ENCODE peak calls at places on chromosomes 13 and 19, in seven cellular contexts. E is left ventricle myocardium inferior; K is thoracic aorta; P is tibial nerve; C is tibial artery; V is naive thymus-derived CD4-positive, alpha-beta T cell; S is pancreas. T is an unnamed sample. For H3K36me3, the result is how much of the 10 kb centered on the place peaks cover.

GRCh38 chr13:98487522-98487921 is 89.4 kb downstream of the STK24 start:
- DNase-seq in E (no peak), K (no peak), P (no peak), C (no peak), V (no peak), S (no peak), T (no peak)

GRCh38 chr13:74289861-74290260 is 155.7 kb upstream of the KLF12 start:
- DNase-seq in E (no peak), K (no peak), P (no peak), C (no peak), V (no peak), S (no peak), T (no peak)

GRCh38 chr19:54137913-54138776 is 583 bp downstream of the CNOT3 start:
- DNase-seq in E (no peak), K (no peak), P (no peak), C (no peak), V (no peak), S (no peak), T (no peak)

GRCh38 chr19:33444993-33445751 is 71.7 kb downstream of the CEBPG start:
- DNase-seq in E (peak), K (no peak), P (no peak), C (peak), V (no peak), S (no peak), T (no peak)

GRCh38 chr19:35644987-35645679 is 3.0 kb upstream of the COX6B1 start:
- DNase-seq in E (peak), K (peak), P (peak), C (peak), V (peak), S (peak), T (peak)

GRCh38 chr13:33550885-33551284 is 265.3 kb upstream of the STARD13 start:
- DNase-seq in E (no peak), K (no peak), P (no peak), C (no peak), V (no peak), S (no peak), T (no peak)

GRCh38 chr19:43596842-43597461 is 557 bp downstream of the ZNF576 start:
- DNase-seq in E (no peak), K (no peak), P (no peak), C (no peak), V (no peak), S (no peak), T (no peak)

GRCh38 chr13:48600374-48601364 is 53.1 kb upstream of the CYSLTR2 start:
- DNase-seq in E (no peak), K (no peak), P (no peak), C (no peak), V (no peak), S (peak), T (no peak)

GRCh38 chr13:101382086-101382485 is 34.2 kb downstream of the NALCN start:
- DNase-seq in E (no peak), K (no peak), P (no peak), C (no peak), V (no peak), S (no peak), T (no peak)

GRCh38 chr19:10682397-10683063 is 18.7 kb upstream of the QTRT1 start:
- DNase-seq in E (no peak), K (no peak), P (no peak), C (no peak), V (no peak), S (no peak), T (no peak)

GRCh38 chr13:93847162-93847561 is 620.6 kb downstream of the GPC6 start:
- DNase-seq in E (no peak), K (no peak), P (no peak), C (no peak), V (no peak), S (no peak), T (no peak)

GRCh38 chr19:7670150-7670784 is 1.4 kb downstream of the RETN start:
- DNase-seq in E (no peak), K (no peak), P (no peak), C (no peak), V (no peak), S (no peak), T (no peak)

GRCh38 chr13:45108716-45109706 is 11.3 kb upstream of the GTF2F2 start:
- DNase-seq in E (no peak), K (no peak), P (no peak), C (no peak), V (no peak), S (no peak), T (no peak)

DNA sequence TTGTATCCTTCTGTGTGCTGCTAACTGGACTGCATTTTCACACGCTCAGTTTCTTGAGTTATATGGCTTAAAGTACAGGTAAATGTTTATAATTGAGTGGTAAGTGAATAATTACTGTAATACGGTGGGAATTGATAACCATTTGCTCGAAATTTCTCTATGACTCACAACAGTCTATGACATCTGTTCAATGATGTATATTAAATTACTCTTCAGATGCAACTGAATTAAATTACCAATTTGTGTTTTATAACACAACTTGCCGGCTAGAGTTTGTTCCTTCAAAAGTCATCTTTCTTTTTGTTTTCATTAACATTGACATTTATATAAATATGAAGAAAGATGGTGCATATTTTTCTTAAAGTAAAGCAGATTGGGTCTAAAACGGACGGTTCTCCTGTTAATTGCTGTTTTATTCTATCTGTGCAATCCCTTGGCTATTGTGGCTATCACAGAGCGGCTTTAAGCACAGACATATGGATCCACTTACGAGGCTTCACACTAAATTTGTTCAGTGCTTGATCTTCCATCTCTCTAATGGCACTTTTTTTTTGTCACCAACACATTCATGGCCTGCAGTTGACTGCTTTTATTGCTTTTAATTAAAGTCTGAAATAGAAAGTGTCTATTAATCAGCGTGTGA is 1291.6 kb upstream of the SLC10A2 start:
- DNase-seq in E (no peak), K (no peak), P (no peak), C (no peak), V (no peak), S (no peak), T (no peak)
- H3K36me3 ChIP-seq in E (under half), K (under half), P (under half), C (under half), V (under half), S (under half), T (under half)

GRCh38 chr13:71625694-71626093 is 241.3 kb downstream of the DACH1 start:
- DNase-seq in E (no peak), K (no peak), P (no peak), C (no peak), V (no peak), S (no peak), T (no peak)
- H3K27ac ChIP-seq in E (peak), K (no peak), P (no peak), C (no peak), V (no peak), S (no peak), T (no peak)

GRCh38 chr19:1481893-1482360 is 2.9 kb upstream of the C19orf25 start:
- DNase-seq in E (no peak), K (no peak), P (no peak), C (no peak), V (no peak), S (no peak), T (no peak)
- H3K36me3 ChIP-seq in E (under half), K (under half), P (under half), C (under half), V (under half), S (under half), T (under half)

DNA sequence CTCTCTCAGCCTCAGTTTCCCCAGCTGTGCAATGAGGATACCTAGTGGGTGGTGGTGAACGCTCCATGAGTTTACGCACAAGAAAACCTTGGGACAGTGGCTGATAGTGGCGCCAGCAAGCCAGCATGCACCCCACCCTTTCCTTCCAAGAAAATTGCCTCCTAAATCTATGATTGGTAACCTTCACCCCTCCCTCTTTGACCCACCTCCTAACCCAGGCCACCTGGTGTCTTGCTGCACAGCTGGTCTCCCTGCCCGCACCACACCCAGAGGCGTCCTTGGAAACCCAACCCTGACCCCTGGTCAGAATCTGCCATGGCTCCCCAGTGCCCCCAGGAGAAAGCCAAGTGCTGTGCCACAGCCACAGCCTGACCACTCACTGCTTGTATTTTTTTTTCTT is 22.8 kb upstream of the BCL3 start:
- DNase-seq in E (no peak), K (no peak), P (no peak), C (no peak), V (no peak), S (no peak), T (no peak)
- H3K27ac ChIP-seq in E (peak), K (no peak), P (no peak), C (no peak), V (no peak), S (peak), T (peak)

GRCh38 chr19:6261883-6262282 is 17.9 kb downstream of the MLLT1 start:
- DNase-seq in E (no peak), K (no peak), P (no peak), C (no peak), V (no peak), S (no peak), T (no peak)
- H3K36me3 ChIP-seq in E (under half), K (under half), P (under half), C (under half), V (under half), S (under half), T (under half)

GRCh38 chr19:4697304-4697703 is 26.3 kb downstream of the DPP9 start:
- DNase-seq in E (no peak), K (no peak), P (no peak), C (no peak), V (no peak), S (no peak), T (no peak)
- H3K27ac ChIP-seq in E (no peak), K (no peak), P (peak), C (no peak), V (no peak), S (no peak), T (no peak)

GRCh38 chr19:18137242-18137641 is 15.7 kb upstream of the PIK3R2 start:
- DNase-seq in E (no peak), K (no peak), P (no peak), C (no peak), V (no peak), S (no peak), T (no peak)
- H3K36me3 ChIP-seq in E (half or more), K (under half), P (under half), C (half or more), V (under half), S (half or more), T (under half)